ENCODE peak calls at places on chromosomes 16 and 17, in nine cellular contexts. F, P, S, B, A, U, X, E and G are unnamed samples.

GRCh38 chr17:78652913-78653312 is 75.7 kb upstream of the DNAH17 start:
- DNase-seq in F (no peak), P (peak), S (no peak), B (no peak), A (no peak), U (peak), X (peak), E (no peak), G (no peak)

GRCh38 chr16:47045023-47045422 is 71.5 kb upstream of the DNAJA2 start:
- DNase-seq in F (no peak), P (no peak), S (peak), B (no peak), A (peak), U (no peak), X (no peak), E (peak), G (no peak)

GRCh38 chr17:50944054-50944901 is 78.1 kb upstream of the TOB1 start:
- DNase-seq in F (peak), P (peak), S (peak), B (peak), A (peak), U (peak), X (peak), E (peak), G (no peak)

GRCh38 chr16:24635900-24636610 is 93.4 kb upstream of the TNRC6A start:
- DNase-seq in F (peak), P (peak), S (peak), B (peak), A (peak), U (peak), X (peak), E (peak), G (peak)

GRCh38 chr17:66152756-66153155 is 39.2 kb downstream of the CEP112 start:
- DNase-seq in F (no peak), P (no peak), S (peak), B (no peak), A (peak), U (no peak), X (no peak), E (peak), G (no peak)

GRCh38 chr17:42563950-42564349 is 2.0 kb downstream of the COASY start:
- DNase-seq in F (no peak), P (no peak), S (no peak), B (no peak), A (no peak), U (no peak), X (no peak), E (no peak), G (no peak)

GRCh38 chr16:56822966-56823739 is 41.9 kb upstream of the SLC12A3 start:
- DNase-seq in F (no peak), P (no peak), S (no peak), B (no peak), A (no peak), U (no peak), X (no peak), E (no peak), G (no peak)

GRCh38 chr17:80265205-80266068 is 4.8 kb downstream of the RNF213 start:
- DNase-seq in F (no peak), P (no peak), S (no peak), B (peak), A (peak), U (no peak), X (no peak), E (no peak), G (no peak)

GRCh38 chr16:64864232-64864803 is 257.5 kb downstream of the CDH11 start:
- DNase-seq in F (no peak), P (no peak), S (peak), B (no peak), A (peak), U (no peak), X (no peak), E (peak), G (peak)

GRCh38 chr16:9091867-9092281 is 430 bp downstream of the HAPSTR1 start:
- DNase-seq in F (no peak), P (peak), S (peak), B (peak), A (no peak), U (peak), X (peak), E (peak), G (peak)

GRCh38 chr16:19883296-19883951 is 1.2 kb downstream of the GPRC5B start:
- DNase-seq in F (no peak), P (peak), S (no peak), B (no peak), A (peak), U (peak), X (no peak), E (peak), G (no peak)

GRCh38 chr17:39391448-39391847 is 10.0 kb downstream of the FBXL20 start:
- DNase-seq in F (no peak), P (no peak), S (no peak), B (no peak), A (no peak), U (no peak), X (no peak), E (no peak), G (no peak)

DNA sequence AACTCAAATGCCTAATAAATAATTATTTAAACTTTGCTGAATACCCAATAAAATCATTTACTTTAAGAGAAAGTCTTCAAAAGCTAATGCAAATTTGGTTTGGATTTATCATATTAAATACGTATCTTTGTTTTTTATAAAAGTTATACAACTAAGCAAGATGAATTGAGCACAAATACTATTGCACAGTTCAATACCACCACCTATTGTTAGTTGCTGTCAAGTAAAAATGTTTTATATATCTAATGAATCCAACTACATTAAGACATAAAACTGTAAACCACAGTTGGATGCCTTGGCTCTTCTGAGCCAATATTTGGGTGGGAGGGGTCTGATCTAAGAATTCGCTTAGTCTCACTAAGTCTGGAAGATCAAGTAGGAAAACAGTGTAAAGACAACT is 7.7 kb downstream of the FBXL20 start:
- DNase-seq in F (no peak), P (no peak), S (peak), B (no peak), A (peak), U (no peak), X (no peak), E (peak), G (no peak)
- TF ChIP-seq CTCF in F (no peak), P (no peak), S (peak), B (no peak), A (no peak), U (no peak), X (no peak), E (no peak), G (no peak)

GRCh38 chr16:734981-735881 is 5.6 kb downstream of the CIAO3 start:
- DNase-seq in F (peak), P (no peak), S (no peak), B (no peak), A (no peak), U (no peak), X (no peak), E (no peak), G (no peak)
- H3K4me3 ChIP-seq in F (no peak), P (no peak), S (no peak), B (no peak), A (no peak), U (no peak), X (no peak), E (no peak), G (no peak)

GRCh38 chr16:57993452-57993851 is 7.0 kb downstream of the ZNF319 start:
- DNase-seq in F (peak), P (peak), S (no peak), B (no peak), A (no peak), U (no peak), X (no peak), E (no peak), G (peak)

GRCh38 chr16:57995721-57996405 is 4.6 kb downstream of the ZNF319 start:
- DNase-seq in F (no peak), P (no peak), S (no peak), B (no peak), A (no peak), U (no peak), X (no peak), E (no peak), G (no peak)

GRCh38 chr16:57994361-57994760 is 6.1 kb downstream of the ZNF319 start:
- DNase-seq in F (no peak), P (no peak), S (no peak), B (no peak), A (no peak), U (no peak), X (no peak), E (no peak), G (no peak)

GRCh38 chr16:57993897-57994296 is 6.6 kb downstream of the ZNF319 start:
- DNase-seq in F (no peak), P (no peak), S (no peak), B (no peak), A (no peak), U (no peak), X (no peak), E (no peak), G (no peak)

GRCh38 chr16:57994778-57995177 is 5.7 kb downstream of the ZNF319 start:
- DNase-seq in F (peak), P (peak), S (peak), B (peak), A (no peak), U (peak), X (peak), E (peak), G (peak)
- TF ChIP-seq CTCF in F (peak), P (no peak), S (peak), B (no peak), A (peak), U (no peak), X (no peak), E (peak), G (peak)

DNA sequence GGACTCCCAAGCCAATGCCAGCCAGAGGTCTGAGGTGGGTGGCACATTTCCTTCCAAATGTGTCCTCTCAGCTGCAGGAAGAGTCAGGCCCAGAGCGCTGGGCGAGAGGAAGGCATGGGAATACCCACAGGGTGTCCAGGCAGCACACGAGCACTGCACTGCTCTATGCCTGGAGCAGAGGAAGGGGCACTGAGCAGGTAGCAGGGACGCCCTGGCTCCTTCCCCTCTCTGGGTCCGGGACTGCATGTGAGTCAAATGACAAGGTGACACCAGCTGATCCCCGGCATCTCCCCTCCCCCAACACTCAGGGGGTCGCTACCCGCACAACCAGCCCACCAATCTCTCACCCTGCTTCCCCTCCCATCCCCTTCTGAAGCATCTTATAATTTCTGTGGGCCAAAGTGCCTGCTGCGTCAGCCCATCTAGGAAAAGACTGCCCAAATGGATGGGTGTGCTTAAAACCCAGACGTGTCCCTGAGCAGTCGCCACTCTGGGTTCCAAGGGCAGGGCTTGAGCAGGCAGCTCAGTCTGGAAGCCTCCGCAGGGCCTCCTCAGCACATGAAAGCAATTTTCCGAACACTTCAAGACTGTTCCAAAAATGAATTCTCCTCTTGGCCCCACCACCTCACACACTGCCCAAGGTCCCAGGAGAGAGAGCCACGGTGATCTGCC is 12.0 kb upstream of the BCAR1 start:
- DNase-seq in F (no peak), P (no peak), S (no peak), B (no peak), A (no peak), U (no peak), X (no peak), E (no peak), G (no peak)
- H3K4me3 ChIP-seq in F (peak), P (no peak), S (peak), B (no peak), A (peak), U (peak), X (no peak), E (peak), G (no peak)

DNA sequence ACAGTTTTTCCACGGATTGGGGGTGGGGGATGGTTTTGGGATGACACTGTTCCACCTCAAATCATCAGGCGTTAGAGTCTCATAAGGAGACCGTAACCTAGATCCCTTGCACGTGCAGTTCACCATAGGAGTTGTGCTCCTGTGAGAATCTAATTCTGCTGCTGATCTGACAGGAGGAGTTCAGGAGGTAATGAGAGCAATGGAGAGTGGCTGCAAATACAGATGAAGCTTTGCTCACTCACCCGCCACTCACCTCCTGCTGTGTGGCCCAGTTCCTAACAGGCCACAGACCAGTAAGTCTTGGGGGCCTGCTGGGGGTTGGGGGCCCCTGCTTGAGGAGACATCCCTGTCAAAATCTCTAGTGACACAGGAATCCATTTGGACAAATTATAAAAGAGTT is 29.8 kb downstream of the SLC39A11 start:
- DNase-seq in F (no peak), P (no peak), S (no peak), B (no peak), A (no peak), U (no peak), X (no peak), E (no peak), G (no peak)
- TF ChIP-seq CTCF in F (no peak), P (no peak), S (no peak), B (no peak), A (no peak), U (no peak), X (no peak), E (no peak), G (no peak)

GRCh38 chr16:66844342-66845079 is at the start of gene CA7:
- DNase-seq in F (no peak), P (no peak), S (no peak), B (peak), A (no peak), U (no peak), X (no peak), E (no peak), G (no peak)
- H3K4me3 ChIP-seq in F (no peak), P (no peak), S (peak), B (no peak), A (peak), U (peak), X (peak), E (peak), G (peak)

DNA sequence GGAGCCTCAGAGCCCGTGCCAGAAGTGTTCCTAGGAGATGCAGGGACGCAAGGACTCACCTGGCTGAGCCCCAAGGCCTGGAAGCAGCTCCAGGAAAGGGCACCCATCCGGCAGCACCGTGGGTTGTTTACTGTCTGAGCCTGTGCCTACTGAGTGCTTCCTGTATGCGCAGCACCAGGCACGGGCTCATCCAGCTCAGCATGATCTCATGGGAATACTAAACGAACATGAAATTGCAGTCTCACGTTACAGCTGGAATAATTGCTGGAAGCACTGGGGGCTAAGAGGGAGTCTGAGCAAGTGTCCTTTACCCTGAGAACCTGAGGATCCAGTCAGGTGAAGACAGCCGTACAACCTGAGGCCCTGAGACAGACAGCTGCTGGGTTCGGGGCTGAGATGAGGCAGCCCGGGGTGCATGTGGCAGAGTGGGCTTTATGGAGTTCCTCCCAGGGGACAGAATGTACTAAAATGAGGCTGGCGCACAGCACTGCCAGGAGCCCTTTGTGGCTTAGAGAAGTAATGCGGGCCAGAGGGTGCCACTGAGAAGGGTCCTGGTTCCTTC is 5.4 kb downstream of the CTRL start:
- DNase-seq in F (no peak), P (peak), S (no peak), B (no peak), A (no peak), U (peak), X (no peak), E (no peak), G (peak)
- TF ChIP-seq CTCF in F (no peak), P (no peak), S (no peak), B (no peak), A (peak), U (peak), X (no peak), E (peak), G (no peak)